ENCODE peak calls at places on chromosomes 6 and 20, in nine cellular contexts. I is thoracic aorta, W is type B pancreatic cell, Y is tibial artery, Z is Panc1, N is heart left ventricle, K is neural crest cell, V is fibroblast of the aortic adventitia, G is WERI-Rb-1. H is an unnamed sample.

GRCh38 chr6:6811151-6812002 is 222.9 kb downstream of the LY86 start:
- DNase-seq in I (no peak), W (no peak), Y (no peak), Z (peak; percentile 43), N (no peak), K (no peak), V (peak; percentile 58), G (no peak), H (no peak)

GRCh38 chr6:148814082-148814790 is 67.4 kb downstream of the UST start:
- DNase-seq in I (no peak), W (no peak), Y (no peak), Z (no peak), N (no peak), K (no peak), V (no peak), G (no peak), H (no peak)

GRCh38 chr6:123323419-123324329 is 313.1 kb downstream of the TRDN start:
- DNase-seq in I (no peak), W (no peak), Y (no peak), Z (peak; percentile 5), N (no peak), K (no peak), V (peak; percentile 17), G (no peak), H (no peak)

GRCh38 chr6:37517411-37517812 is 17.7 kb upstream of the CCDC167 start:
- DNase-seq in I (no peak), W (no peak), Y (no peak), Z (no peak), N (no peak), K (no peak), V (no peak), G (no peak), H (no peak)

GRCh38 chr6:144710207-144710606 is 425.1 kb downstream of the UTRN start:
- DNase-seq in I (no peak), W (no peak), Y (no peak), Z (peak; percentile 25), N (no peak), K (no peak), V (peak; percentile 83), G (no peak), H (no peak)

GRCh38 chr6:55694148-55694547 is 115.2 kb upstream of the HMGCLL1 start:
- DNase-seq in I (no peak), W (no peak), Y (no peak), Z (no peak), N (no peak), K (peak; percentile 3), V (peak; percentile 96), G (no peak), H (no peak)

GRCh38 chr20:62707981-62708521 is 585 bp upstream of the NTSR1 start:
- DNase-seq in I (no peak), W (no peak), Y (no peak), Z (no peak), N (peak; percentile 40), K (no peak), V (no peak), G (peak; percentile 90), H (no peak)

GRCh38 chr6:17151888-17152287 is 50.0 kb downstream of the STMND1 start:
- DNase-seq in I (no peak), W (no peak), Y (no peak), Z (no peak), N (no peak), K (no peak), V (no peak), G (no peak), H (no peak)

GRCh38 chr6:15417811-15418210 is 171.9 kb downstream of the JARID2 start:
- DNase-seq in I (no peak), W (no peak), Y (no peak), Z (no peak), N (no peak), K (no peak), V (no peak), G (no peak), H (no peak)

GRCh38 chr6:3731700-3732099 is 19.8 kb downstream of the PXDC1 start:
- DNase-seq in I (no peak), W (no peak), Y (peak; percentile 19), Z (no peak), N (no peak), K (no peak), V (no peak), G (no peak), H (no peak)

GRCh38 chr6:81895511-81896185 is 143.2 kb upstream of the TENT5A start:
- DNase-seq in I (no peak), W (no peak), Y (no peak), Z (no peak), N (no peak), K (no peak), V (peak; percentile 68), G (no peak), H (no peak)

GRCh38 chr6:101851911-101852310 is 458.4 kb downstream of the GRIK2 start:
- DNase-seq in I (no peak), W (no peak), Y (no peak), Z (no peak), N (no peak), K (no peak), V (peak; percentile 79), G (no peak), H (no peak)

GRCh38 chr6:148261470-148261869 is 81.2 kb upstream of the SASH1 start:
- DNase-seq in I (no peak), W (no peak), Y (no peak), Z (no peak), N (no peak), K (no peak), V (no peak), G (no peak), H (no peak)

GRCh38 chr20:380763-381580 is 412 bp downstream of the TRIB3 start:
- DNase-seq in I (no peak), W (peak; percentile 75), Y (peak; percentile 41), Z (no peak), N (peak; percentile 81), K (peak; percentile 47), V (peak; percentile 83), G (peak; percentile 81), H (peak; percentile 94)
- TF ChIP-seq CTCF in I (no peak), W (peak; percentile 53), Y (no peak), Z (no peak), N (no peak), K (peak; percentile 43), V (peak; percentile 19), G (peak; percentile 31), H (no peak)

DNA sequence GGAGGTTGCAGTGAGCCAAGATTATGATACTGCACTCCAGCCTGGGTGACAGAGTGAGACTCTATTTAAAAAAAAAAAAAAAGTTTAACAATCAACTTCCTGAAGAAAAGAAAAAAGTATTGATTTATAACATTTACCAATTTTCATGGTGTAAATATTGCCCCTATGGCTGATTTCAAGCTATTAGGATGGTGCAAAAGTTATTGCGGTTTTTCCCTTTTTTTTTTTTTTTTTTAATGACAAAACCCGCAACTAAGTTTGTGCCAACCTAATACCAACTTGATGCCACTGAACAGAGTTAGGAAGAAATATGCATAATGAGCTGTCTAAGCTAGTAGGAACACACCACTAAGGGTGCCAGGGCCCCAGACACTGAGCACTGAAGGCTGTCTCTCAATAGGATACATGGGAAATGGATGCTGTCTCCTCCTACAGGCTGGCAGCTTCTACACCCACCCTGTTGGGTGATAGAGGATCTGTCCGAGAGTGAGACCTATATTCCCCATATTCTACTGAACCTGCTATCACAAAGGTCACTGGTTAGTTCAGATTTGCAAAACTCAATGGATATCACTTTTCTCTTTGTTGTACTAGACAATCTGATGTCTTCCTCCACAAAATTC is 6.5 kb upstream of the PERP start:
- DNase-seq in I (no peak), W (no peak), Y (no peak), Z (no peak), N (no peak), K (no peak), V (no peak), G (no peak), H (no peak)
- TF ChIP-seq CTCF in I (no peak), W (no peak), Y (no peak), Z (peak; percentile 5), N (no peak), K (no peak), V (no peak), G (no peak), H (no peak)

GRCh38 chr6:154497118-154497517 is 13.4 kb downstream of the CNKSR3 start:
- DNase-seq in I (no peak), W (no peak), Y (no peak), Z (no peak), N (no peak), K (no peak), V (no peak), G (no peak), H (no peak)

GRCh38 chr6:154498340-154498934 is 12.0 kb downstream of the CNKSR3 start:
- DNase-seq in I (no peak), W (no peak), Y (no peak), Z (no peak), N (no peak), K (no peak), V (no peak), G (no peak), H (no peak)

GRCh38 chr6:154491567-154492470 is 18.7 kb downstream of the CNKSR3 start:
- DNase-seq in I (no peak), W (no peak), Y (no peak), Z (no peak), N (no peak), K (no peak), V (no peak), G (no peak), H (no peak)

GRCh38 chr6:154496191-154496590 is 14.3 kb downstream of the CNKSR3 start:
- DNase-seq in I (no peak), W (no peak), Y (no peak), Z (no peak), N (no peak), K (no peak), V (no peak), G (no peak), H (no peak)

DNA sequence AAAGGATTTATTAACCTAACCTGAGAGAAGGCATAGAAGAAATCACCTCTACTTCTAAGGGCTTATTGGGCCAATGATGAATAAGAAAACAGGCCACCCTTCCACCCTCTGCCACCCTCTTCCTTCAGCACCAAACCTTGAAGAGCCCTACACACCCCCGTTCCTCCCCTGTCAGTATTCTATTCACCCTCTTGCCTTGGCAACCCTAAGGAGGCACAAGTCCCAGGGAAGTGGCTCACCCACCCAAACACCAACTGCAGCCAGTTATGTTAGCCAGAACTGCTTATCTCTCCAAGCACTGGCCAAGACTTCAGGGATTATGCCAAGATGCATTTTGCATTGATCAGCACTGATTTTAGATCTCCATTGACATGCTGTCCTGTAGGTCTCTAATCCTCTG is 15.9 kb downstream of the CNKSR3 start:
- DNase-seq in I (no peak), W (no peak), Y (no peak), Z (no peak), N (no peak), K (no peak), V (no peak), G (no peak), H (no peak)
- TF ChIP-seq CTCF in I (no peak), W (no peak), Y (no peak), Z (no peak), N (no peak), K (no peak), V (no peak), G (no peak), H (no peak)

GRCh38 chr6:91538622-91539021 is 951.8 kb upstream of the MAP3K7 start:
- DNase-seq in I (no peak), W (no peak), Y (no peak), Z (no peak), N (no peak), K (no peak), V (no peak), G (no peak), H (no peak)

GRCh38 chr6:91539451-91539850 is 952.6 kb upstream of the MAP3K7 start:
- DNase-seq in I (no peak), W (no peak), Y (no peak), Z (no peak), N (no peak), K (no peak), V (no peak), G (no peak), H (no peak)

GRCh38 chr6:91534614-91535013 is 947.7 kb upstream of the MAP3K7 start:
- DNase-seq in I (no peak), W (no peak), Y (no peak), Z (no peak), N (no peak), K (no peak), V (no peak), G (no peak), H (no peak)
- TF ChIP-seq CTCF in I (no peak), W (peak; percentile 26), Y (no peak), Z (no peak), N (no peak), K (no peak), V (no peak), G (no peak), H (peak; percentile 6)

H was measured in osteocyte.